ENCODE peak calls at places on chromosomes 1 and 21, in nine cellular contexts. N, Q, G, D, V, B, F, J and C are unnamed samples.

GRCh38 chr21:42350271-42350885 is 416 bp downstream of the TFF2 start:
- DNase-seq in B (no peak), D (no peak), V (no peak), J (no peak), Q (no peak), F (peak; percentile 40), G (no peak), N (no peak), C (peak; percentile 63)

GRCh38 chr1:25900209-25900608 is 6.0 kb downstream of the STMN1 start:
- DNase-seq in G (no peak), J (peak; percentile 67), B (no peak), D (no peak), N (no peak), V (no peak), F (no peak), Q (no peak), C (no peak)

GRCh38 chr1:9596419-9597123 is 7.9 kb downstream of the TMEM201 start:
- DNase-seq in V (no peak), N (no peak), F (peak; percentile 74), D (no peak), B (no peak), G (no peak), J (no peak), Q (no peak), C (peak; percentile 53)

GRCh38 chr1:206608108-206608698 is 4.1 kb downstream of the EIF2D start:
- DNase-seq in N (peak; percentile 45), F (no peak), J (peak; percentile 47), D (no peak), V (no peak), B (no peak), G (peak; percentile 37), Q (peak; percentile 53), C (peak; percentile 16)

GRCh38 chr21:29172282-29172681 is 41.8 kb downstream of the MAP3K7CL start:
- DNase-seq in F (no peak), N (no peak), Q (no peak), J (no peak), V (no peak), B (no peak), D (no peak), G (no peak), C (no peak)

GRCh38 chr1:42240964-42241755 is 76.6 kb upstream of the GUCA2A start:
- DNase-seq in D (no peak), J (no peak), B (no peak), V (no peak), G (peak; percentile 65), Q (no peak), N (no peak), F (no peak), C (no peak)

GRCh38 chr1:217311766-217312165 is 319.1 kb downstream of the GPATCH2 start:
- DNase-seq in D (no peak), Q (no peak), G (peak; percentile 20), N (no peak), J (no peak), F (no peak), B (no peak), V (no peak), C (no peak)

GRCh38 chr1:150543500-150544143 is 5.6 kb upstream of the ADAMTSL4 start:
- DNase-seq in J (no peak), G (no peak), N (no peak), D (no peak), F (no peak), B (no peak), V (no peak), Q (no peak), C (no peak)

GRCh38 chr1:41682149-41682548 is 197.7 kb upstream of the EDN2 start:
- DNase-seq in B (no peak), G (no peak), F (no peak), V (no peak), J (no peak), N (no peak), Q (no peak), D (no peak), C (no peak)

GRCh38 chr21:19607983-19608668 is 1204.5 kb upstream of the TMPRSS15 start:
- DNase-seq in B (no peak), J (peak; percentile 27), V (peak; percentile 20), F (no peak), Q (no peak), D (no peak), G (no peak), N (no peak), C (no peak)

GRCh38 chr1:48054246-48054645 is 57.1 kb upstream of the TRABD2B start:
- DNase-seq in G (no peak), V (no peak), F (no peak), J (no peak), D (no peak), Q (no peak), B (no peak), N (no peak), C (no peak)

GRCh38 chr1:158249646-158250045 is 4.6 kb upstream of the CD1A start:
- DNase-seq in J (no peak), Q (no peak), G (no peak), N (no peak), V (no peak), B (no peak), D (no peak), F (peak; percentile 5), C (no peak)

GRCh38 chr1:163588796-163589195 is 267.0 kb downstream of the NUF2 start:
- DNase-seq in F (no peak), D (no peak), J (no peak), B (no peak), G (no peak), N (no peak), V (no peak), Q (no peak), C (no peak)

GRCh38 chr21:29715089-29715488 is 224.7 kb downstream of the GRIK1 start:
- DNase-seq in G (no peak), N (no peak), V (no peak), B (no peak), F (no peak), D (no peak), Q (no peak), J (no peak), C (no peak)

GRCh38 chr1:178294654-178295053 is 200.8 kb downstream of the RASAL2 start:
- DNase-seq in D (no peak), F (no peak), B (no peak), Q (no peak), N (no peak), J (no peak), G (no peak), V (no peak), C (no peak)

GRCh38 chr1:178301141-178301540 is 195.6 kb downstream of the CLEC20A start:
- DNase-seq in N (no peak), G (no peak), Q (no peak), D (no peak), F (no peak), B (no peak), J (no peak), V (no peak), C (no peak)

DNA sequence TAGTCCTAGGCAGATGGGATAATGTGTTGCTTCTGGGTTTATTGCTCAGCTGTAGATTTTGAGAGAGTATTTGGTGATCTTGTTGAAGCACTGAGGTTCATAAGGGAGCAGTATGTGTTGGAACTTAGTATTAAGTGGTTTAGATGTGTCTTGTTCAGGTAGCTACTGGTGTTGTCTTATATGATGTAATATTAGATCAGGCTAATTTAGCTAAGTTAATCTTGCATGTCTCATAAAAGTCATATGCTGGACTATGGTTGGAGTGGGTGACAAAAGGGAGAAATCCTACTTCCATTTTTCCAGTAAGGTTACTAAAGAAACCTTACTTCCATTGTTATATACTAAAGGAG is 196.4 kb downstream of the CLEC20A start:
- DNase-seq in N (no peak), G (no peak), V (no peak), D (no peak), J (no peak), F (no peak), Q (no peak), B (no peak), C (no peak)
- TF ChIP-seq CTCF in N (no peak), G (no peak), V (no peak), D (no peak), J (no peak), F (no peak), Q (no peak), B (no peak), C (no peak)

GRCh38 chr1:1758059-1758621 is 20.1 kb downstream of the NADK start:
- DNase-seq in J (no peak), N (no peak), D (no peak), Q (no peak), F (peak; percentile 81), B (no peak), G (no peak), V (peak; percentile 54), C (peak; percentile 66)
- H3K4me3 ChIP-seq in J (no peak overlapping the region), N (no peak overlapping the region), D (no peak overlapping the region), Q (no peak overlapping the region), F (no peak overlapping the region), B (no peak overlapping the region), G (no peak overlapping the region), V (no peak overlapping the region), C (no peak overlapping the region)

DNA sequence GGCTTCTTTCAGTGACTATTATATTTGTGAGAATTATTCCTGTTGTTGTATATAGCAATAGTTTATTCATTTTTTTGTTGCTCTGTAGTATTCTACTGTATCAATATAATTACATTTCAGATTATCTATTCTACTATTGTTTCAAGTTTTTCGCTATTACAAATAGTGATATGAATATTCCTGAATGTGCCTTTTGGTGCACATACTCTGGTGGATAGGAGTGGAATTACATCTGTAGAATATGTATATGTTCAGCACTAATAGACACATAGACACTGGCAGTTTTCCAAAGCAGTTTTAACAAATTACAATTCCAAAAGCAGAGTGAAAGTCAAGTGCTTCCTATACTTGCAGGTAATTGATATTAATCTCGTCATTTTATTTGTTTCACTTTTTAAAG is 696.2 kb upstream of the PRMT6 start:
- DNase-seq in B (no peak), D (no peak), N (no peak), J (no peak), Q (no peak), G (no peak), F (no peak), V (no peak), C (no peak)
- TF ChIP-seq POLR2A in B (no peak), D (no peak), N (no peak), J (no peak), Q (no peak), G (no peak), F (no peak), V (no peak), C (no peak)

GRCh38 chr1:234681065-234681464 is 71.1 kb upstream of the IRF2BP2 start:
- DNase-seq in D (no peak), Q (no peak), N (no peak), V (no peak), F (no peak), G (no peak), B (no peak), J (no peak), C (no peak)

GRCh38 chr1:234681990-234682389 is 72.0 kb upstream of the IRF2BP2 start:
- DNase-seq in Q (no peak), G (no peak), V (no peak), D (no peak), B (no peak), J (no peak), N (no peak), F (no peak), C (no peak)

GRCh38 chr1:234683127-234683855 is 73.3 kb upstream of the IRF2BP2 start:
- DNase-seq in F (no peak), J (peak; percentile 45), Q (no peak), N (no peak), V (no peak), D (no peak), B (no peak), G (no peak), C (no peak)

GRCh38 chr1:234683856-234684632 is 74.1 kb upstream of the IRF2BP2 start:
- DNase-seq in J (peak; percentile 79), V (peak; percentile 90), N (peak; percentile 85), D (peak; percentile 79), Q (peak; percentile 76), F (peak; percentile 29), B (peak; percentile 53), G (peak; percentile 75), C (peak; percentile 45)

GRCh38 chr1:234680331-234680904 is 70.4 kb upstream of the IRF2BP2 start:
- DNase-seq in B (no peak), J (no peak), N (no peak), G (no peak), V (no peak), Q (no peak), D (no peak), F (peak; percentile 22), C (no peak)
- TF ChIP-seq CTCF in B (no peak), J (no peak), N (no peak), G (no peak), V (no peak), Q (no peak), D (no peak), F (no peak), C (no peak)